ENCODE peak calls at places on chromosomes 7 and 10, in nine cellular contexts. A is foreskin fibroblast; Q is activated CD8-positive, alpha-beta T cell treated with anti-CD3 and anti-CD28 coated beads for 36 hours; V is HTR-8/SVneo; T is NCI-H1105 treated with DMSO at 0.1 percent for 48 hours; B is left ventricle myocardium superior; O is dermis microvascular lymphatic vessel endothelial cell; I is putamen; U is NCI-H460. L is an unnamed sample.

GRCh38 chr10:31381766-31382316 is 62.8 kb downstream of the ZEB1 start:
- DNase-seq in A (peak), Q (no peak), O (no peak), T (no peak), I (no peak), V (no peak), U (no peak), B (no peak), L (no peak)

GRCh38 chr10:58335306-58336005 is 650 bp downstream of the UBE2D1 start:
- DNase-seq in T (peak), U (no peak), Q (peak), I (no peak), B (peak), V (peak), O (no peak), A (peak), L (peak)

GRCh38 chr10:33117816-33118215 is 159.8 kb upstream of the ITGB1 start:
- DNase-seq in A (no peak), V (no peak), T (no peak), I (no peak), U (no peak), Q (peak), B (no peak), O (no peak), L (no peak)

GRCh38 chr7:36204044-36204663 is 51.1 kb downstream of the EEPD1 start:
- DNase-seq in V (no peak), T (no peak), A (no peak), Q (no peak), U (no peak), B (no peak), I (no peak), O (no peak), L (no peak)

GRCh38 chr10:129727495-129727894 is 236.6 kb downstream of the EBF3 start:
- DNase-seq in Q (no peak), A (no peak), T (no peak), O (no peak), I (no peak), V (no peak), B (no peak), U (no peak), L (no peak)

GRCh38 chr10:61592581-61592980 is 70.1 kb upstream of the CABCOCO1 start:
- DNase-seq in I (no peak), B (no peak), U (peak), A (peak), Q (peak), T (no peak), V (no peak), O (no peak), L (no peak)

GRCh38 chr10:78250313-78251040 is 216.8 kb downstream of the RPS24 start:
- DNase-seq in I (no peak), T (no peak), U (no peak), A (no peak), B (no peak), Q (no peak), V (no peak), O (no peak), L (no peak)

GRCh38 chr10:24556746-24557742 is 166.6 kb downstream of the ARHGAP21 start:
- DNase-seq in U (peak), T (peak), I (peak), O (peak), V (peak), A (peak), B (no peak), Q (peak), L (peak)

GRCh38 chr7:112362796-112363195 is 87.5 kb upstream of the IFRD1 start:
- DNase-seq in V (no peak), A (no peak), O (no peak), Q (no peak), I (no peak), U (no peak), B (no peak), T (peak), L (no peak)

GRCh38 chr10:88793747-88794299 is 8.7 kb upstream of the LIPM start:
- DNase-seq in T (no peak), B (no peak), O (no peak), I (no peak), A (peak), Q (no peak), V (peak), U (no peak), L (no peak)

GRCh38 chr10:84177541-84178386 is 4.2 kb downstream of the GPR15LG start:
- DNase-seq in U (no peak), O (no peak), A (no peak), V (no peak), Q (peak), B (peak), T (no peak), I (no peak), L (no peak)

GRCh38 chr10:103545771-103546281 is 52.3 kb downstream of the NEURL1 start:
- DNase-seq in T (no peak), V (no peak), Q (no peak), I (no peak), O (no peak), U (no peak), B (no peak), A (no peak), L (no peak)

GRCh38 chr10:58219875-58220274 is 47.8 kb downstream of the IPMK start:
- DNase-seq in Q (no peak), T (no peak), I (no peak), A (peak), U (no peak), V (no peak), O (no peak), B (no peak), L (no peak)

GRCh38 chr7:5139998-5140397 is 50.0 kb upstream of the WIPI2 start:
- DNase-seq in A (peak), B (peak), O (peak), U (peak), T (no peak), V (no peak), I (no peak), Q (peak), L (no peak)